ENCODE peak calls at places on chromosome 5, in nine cellular contexts. A is colonic mucosa, O is astrocyte of the spinal cord, J is kidney, W is astrocyte, T is transverse colon, N is AG09309, Y is cardiac fibroblast, M is fibroblast of mammary gland. K is an unnamed sample.

GRCh38 chr5:2187156-2187555 is 304.4 kb upstream of the IRX4 start:
- DNase-seq in A (peak; percentile 5), O (no peak), J (no peak), W (no peak), T (no peak), N (no peak), Y (no peak), M (no peak), K (peak; percentile 29)

GRCh38 chr5:124806026-124806856 is 59.8 kb upstream of the ZNF608 start:
- DNase-seq in A (peak; percentile 89), O (peak; percentile 92), J (peak; percentile 92), W (peak; percentile 76), T (peak; percentile 86), N (no peak), Y (peak; percentile 69), M (peak; percentile 68), K (peak; percentile 96)

GRCh38 chr5:41796061-41796460 is 74.2 kb downstream of the OXCT1 start:
- DNase-seq in A (no peak), O (peak; percentile 39), J (no peak), W (peak; percentile 41), T (no peak), N (no peak), Y (peak; percentile 37), M (peak; percentile 43), K (no peak)

GRCh38 chr5:60141119-60141518 is 247.6 kb upstream of the PDE4D start:
- DNase-seq in A (no peak), O (no peak), J (no peak), W (no peak), T (no peak), N (no peak), Y (no peak), M (no peak), K (no peak)

GRCh38 chr5:101678494-101679193 is 617.4 kb downstream of the SLCO4C1 start:
- DNase-seq in A (peak; percentile 70), O (peak; percentile 69), J (no peak), W (peak; percentile 37), T (peak; percentile 57), N (peak; percentile 3), Y (peak; percentile 62), M (peak; percentile 61), K (peak; percentile 66)

GRCh38 chr5:61796773-61797172 is 464.7 kb downstream of the ZSWIM6 start:
- DNase-seq in A (no peak), O (no peak), J (no peak), W (no peak), T (no peak), N (no peak), Y (no peak), M (no peak), K (no peak)

GRCh38 chr5:150616024-150616470 is 24.4 kb upstream of the SYNPO start:
- DNase-seq in A (peak; percentile 92), O (no peak), J (no peak), W (no peak), T (peak; percentile 82), N (no peak), Y (no peak), M (no peak), K (peak; percentile 49)

GRCh38 chr5:75044406-75044805 is 8.0 kb downstream of the GCNT4 start:
- DNase-seq in A (no peak), O (no peak), J (no peak), W (peak; percentile 23), T (no peak), N (no peak), Y (no peak), M (peak; percentile 28), K (peak; percentile 52)

GRCh38 chr5:41772785-41773442 is 97.3 kb downstream of the OXCT1 start:
- DNase-seq in A (no peak), O (no peak), J (no peak), W (no peak), T (no peak), N (no peak), Y (no peak), M (no peak), K (no peak)

GRCh38 chr5:1385395-1386273 is 40.7 kb upstream of the CLPTM1L start:
- DNase-seq in A (peak; percentile 95), O (peak; percentile 27), J (peak; percentile 97), W (peak; percentile 4), T (peak; percentile 95), N (no peak), Y (peak; percentile 53), M (peak; percentile 23), K (peak; percentile 37)

GRCh38 chr5:6859951-6860638 is 146.9 kb downstream of the TENT4A start:
- DNase-seq in A (no peak), O (no peak), J (no peak), W (no peak), T (no peak), N (no peak), Y (no peak), M (no peak), K (no peak)

GRCh38 chr5:102722930-102723329 is 32.2 kb upstream of the PAM start:
- DNase-seq in A (no peak), O (peak; percentile 34), J (no peak), W (peak; percentile 38), T (no peak), N (no peak), Y (peak; percentile 81), M (peak; percentile 50), K (peak; percentile 17)

GRCh38 chr5:180591249-180591887 is at the start of gene SCGB3A1:
- DNase-seq in A (no peak), O (no peak), J (peak; percentile 79), W (no peak), T (no peak), N (no peak), Y (no peak), M (no peak), K (no peak)

GRCh38 chr5:11324521-11325289 is 563.7 kb upstream of the DAP start:
- DNase-seq in A (no peak), O (no peak), J (no peak), W (no peak), T (no peak), N (no peak), Y (no peak), M (peak; percentile 28), K (peak; percentile 30)

GRCh38 chr5:34535944-34536628 is 120.0 kb upstream of the RAI14 start:
- DNase-seq in A (no peak), O (no peak), J (no peak), W (peak; percentile 55), T (no peak), N (no peak), Y (peak; percentile 11), M (peak; percentile 22), K (no peak)

GRCh38 chr5:93675458-93676450 is 65.6 kb downstream of the POU5F2 start:
- DNase-seq in A (no peak), O (no peak), J (no peak), W (no peak), T (no peak), N (no peak), Y (no peak), M (peak; percentile 6), K (no peak)

GRCh38 chr5:3099526-3099925 is 348.0 kb upstream of the IRX2 start:
- DNase-seq in A (no peak), O (no peak), J (no peak), W (no peak), T (no peak), N (no peak), Y (no peak), M (no peak), K (no peak)

DNA sequence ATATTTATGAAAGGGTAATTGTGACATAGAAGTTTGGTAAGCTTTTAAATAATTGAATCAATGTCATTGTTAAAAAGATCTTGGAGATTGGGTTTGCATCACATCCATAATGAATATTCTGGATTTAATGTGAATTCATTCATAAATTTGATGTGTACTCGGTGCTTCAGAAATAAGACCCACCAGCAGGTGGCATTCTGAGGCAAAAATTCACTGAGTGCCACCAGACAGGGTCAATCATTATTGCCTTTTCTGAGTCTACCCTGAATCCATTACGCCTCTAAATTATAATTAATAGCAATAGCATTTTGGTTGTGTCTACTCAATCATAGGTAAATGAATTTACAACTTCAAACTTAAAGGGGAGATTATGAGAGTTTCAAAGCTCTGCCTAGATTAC is 1.0 kb downstream of the TRPC7 start:
- DNase-seq in A (no peak), O (no peak), J (no peak), W (no peak), T (no peak), N (no peak), Y (peak; percentile 4), M (peak; percentile 1), K (peak; percentile 27)
- TF ChIP-seq CTCF in A (no peak), O (peak; percentile 29), J (no peak), W (peak; percentile 18), T (no peak), N (peak; percentile 41), Y (peak; percentile 38), M (peak; percentile 38), K (peak; percentile 51)

GRCh38 chr5:126285307-126285706 is 137.9 kb upstream of the GRAMD2B start:
- DNase-seq in A (no peak), O (no peak), J (no peak), W (no peak), T (no peak), N (no peak), Y (no peak), M (no peak), K (no peak)
- TF ChIP-seq CTCF in A (no peak), O (no peak), J (no peak), W (no peak), T (no peak), N (no peak), Y (no peak), M (no peak), K (no peak)

DNA sequence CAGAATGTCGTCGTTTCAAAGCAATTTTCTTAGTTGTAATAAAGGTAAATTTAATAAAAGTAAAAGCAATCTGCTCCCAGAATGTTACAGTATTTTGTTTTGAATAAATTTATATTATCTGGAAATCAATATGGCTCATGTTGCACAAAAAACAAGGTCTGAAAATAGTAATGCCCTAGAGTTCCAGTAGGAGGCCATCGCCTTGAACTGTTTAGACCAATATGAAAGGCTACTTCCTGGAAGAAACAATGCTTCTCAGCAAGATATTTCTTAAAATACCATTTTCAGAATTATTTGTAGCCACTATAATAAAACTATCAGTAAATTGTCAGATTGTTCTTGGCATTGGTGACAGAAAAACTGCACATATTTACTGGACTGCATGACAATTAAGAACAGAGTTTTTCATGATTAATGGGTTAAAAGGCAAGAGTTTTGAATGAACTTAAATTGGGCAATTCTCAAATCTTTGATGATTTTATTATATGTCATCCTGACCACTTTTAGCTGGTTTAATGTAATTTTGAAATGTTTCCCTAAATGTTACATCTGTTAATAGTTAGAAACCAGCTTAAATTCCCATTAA is 153.2 kb downstream of the COMMD10 start:
- DNase-seq in A (no peak), O (no peak), J (no peak), W (no peak), T (no peak), N (no peak), Y (peak; percentile 18), M (peak; percentile 27), K (no peak)
- TF ChIP-seq CTCF in A (no peak), O (peak; percentile 25), J (no peak), W (no peak), T (no peak), N (peak; percentile 26), Y (peak; percentile 43), M (peak; percentile 35), K (no peak)

DNA sequence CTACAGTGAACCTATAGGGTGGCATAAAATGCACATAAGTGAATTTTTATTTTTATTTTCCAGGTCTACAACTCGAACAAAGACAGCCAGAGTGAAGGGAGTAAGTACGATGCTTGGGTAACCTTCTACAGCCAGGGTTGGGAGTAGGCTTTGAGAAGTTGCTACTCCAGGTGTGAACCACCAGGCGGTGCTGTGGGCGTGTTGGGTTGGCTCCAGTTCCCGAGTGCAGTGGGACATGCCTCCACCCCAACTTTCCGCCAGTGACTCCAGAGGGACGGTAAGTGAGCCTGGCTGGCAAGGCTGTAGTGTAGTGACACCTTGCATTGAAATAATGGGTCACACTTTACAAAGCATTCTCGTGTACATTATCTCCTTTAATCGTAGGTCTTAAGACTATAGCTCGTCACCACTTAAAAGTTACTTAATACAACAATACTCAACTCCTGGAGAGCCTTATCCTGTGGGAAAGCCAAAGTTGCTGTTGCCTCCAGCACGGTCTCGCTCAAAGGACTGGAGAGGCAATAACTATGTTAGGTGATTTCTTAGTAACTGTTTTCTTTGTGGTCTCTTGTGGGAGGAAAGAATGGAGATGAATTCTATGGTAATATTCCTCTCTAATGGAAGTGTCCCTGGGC is 244.0 kb downstream of the ARHGAP26 start:
- DNase-seq in A (no peak), O (no peak), J (no peak), W (peak; percentile 64), T (peak; percentile 19), N (no peak), Y (peak; percentile 42), M (peak; percentile 40), K (peak; percentile 63)
- TF ChIP-seq CTCF in A (no peak), O (peak; percentile 51), J (peak; percentile 16), W (no peak), T (peak; percentile 33), N (peak; percentile 28), Y (peak; percentile 49), M (peak; percentile 51), K (peak; percentile 42)